ENCODE peak calls at places on chromosomes 12 and 14, in five cellular contexts. One of them, this sample, is unnamed.

GRCh38 chr12:45214739-45215418 is 1.0 kb upstream of the ANO6 start:
- DNase-seq in left lung: no peak
- DNase-seq in CD8-positive, alpha-beta T cell: no peak
- DNase-seq in tibial artery: no peak
- DNase-seq in PC-9: no peak
- DNase-seq in this sample: no peak

GRCh38 chr14:53814371-53814770 is 142.3 kb downstream of the BMP4 start:
- DNase-seq in left lung: no peak
- DNase-seq in CD8-positive, alpha-beta T cell: no peak
- DNase-seq in tibial artery: no peak
- DNase-seq in PC-9: no peak
- DNase-seq in this sample: no peak

GRCh38 chr12:34526946-34527345 is 504.6 kb downstream of the ALG10 start:
- DNase-seq in left lung: no peak
- DNase-seq in CD8-positive, alpha-beta T cell: no peak
- DNase-seq in tibial artery: no peak
- DNase-seq in PC-9: peak; percentile 0
- DNase-seq in this sample: no peak

GRCh38 chr12:24066865-24067264 is 117.4 kb upstream of the SOX5 start:
- DNase-seq in left lung: no peak
- DNase-seq in CD8-positive, alpha-beta T cell: no peak
- DNase-seq in tibial artery: peak; percentile 70
- DNase-seq in PC-9: no peak
- DNase-seq in this sample: peak; percentile 45

GRCh38 chr12:38662851-38663250 is 242.5 kb downstream of the CPNE8 start:
- DNase-seq in left lung: no peak
- DNase-seq in CD8-positive, alpha-beta T cell: no peak
- DNase-seq in tibial artery: no peak
- DNase-seq in PC-9: no peak
- DNase-seq in this sample: no peak

GRCh38 chr14:100554082-100554677 is 33.0 kb downstream of the BEGAIN start:
- DNase-seq in left lung: no peak
- DNase-seq in CD8-positive, alpha-beta T cell: no peak
- DNase-seq in tibial artery: no peak
- DNase-seq in PC-9: peak; percentile 9
- DNase-seq in this sample: no peak

GRCh38 chr14:78835052-78835451 is 664.9 kb downstream of the NRXN3 start:
- DNase-seq in left lung: peak; percentile 43
- DNase-seq in CD8-positive, alpha-beta T cell: no peak
- DNase-seq in tibial artery: no peak
- DNase-seq in PC-9: no peak
- DNase-seq in this sample: no peak

GRCh38 chr12:32535260-32535999 is 136.1 kb downstream of the FGD4 start:
- DNase-seq in left lung: peak; percentile 90
- DNase-seq in CD8-positive, alpha-beta T cell: peak; percentile 4
- DNase-seq in tibial artery: peak; percentile 85
- DNase-seq in PC-9: peak; percentile 29
- DNase-seq in this sample: peak; percentile 91

GRCh38 chr12:125371023-125371422 is 305.8 kb downstream of the AACS start:
- DNase-seq in left lung: no peak
- DNase-seq in CD8-positive, alpha-beta T cell: no peak
- DNase-seq in tibial artery: no peak
- DNase-seq in PC-9: no peak
- DNase-seq in this sample: no peak

GRCh38 chr12:23222801-23223200 is 597.8 kb downstream of the ETNK1 start:
- DNase-seq in left lung: no peak
- DNase-seq in CD8-positive, alpha-beta T cell: no peak
- DNase-seq in tibial artery: no peak
- DNase-seq in PC-9: no peak
- DNase-seq in this sample: no peak

GRCh38 chr14:90568405-90568804 is 171.6 kb downstream of the CALM1 start:
- DNase-seq in left lung: no peak
- DNase-seq in CD8-positive, alpha-beta T cell: no peak
- DNase-seq in tibial artery: no peak
- DNase-seq in PC-9: no peak
- DNase-seq in this sample: peak; percentile 74

GRCh38 chr14:36009643-36010042 is 166.9 kb downstream of the PTCSC3 start:
- DNase-seq in left lung: no peak
- DNase-seq in CD8-positive, alpha-beta T cell: no peak
- DNase-seq in tibial artery: no peak
- DNase-seq in PC-9: no peak
- DNase-seq in this sample: no peak

GRCh38 chr12:632102-632696 is 31.0 kb downstream of the NINJ2 start:
- DNase-seq in left lung: no peak
- DNase-seq in CD8-positive, alpha-beta T cell: no peak
- DNase-seq in tibial artery: no peak
- DNase-seq in PC-9: peak; percentile 77
- DNase-seq in this sample: no peak

GRCh38 chr14:98715054-98715453 is 556.9 kb downstream of the BCL11B start:
- DNase-seq in left lung: no peak
- DNase-seq in CD8-positive, alpha-beta T cell: no peak
- DNase-seq in tibial artery: no peak
- DNase-seq in PC-9: no peak
- DNase-seq in this sample: no peak

GRCh38 chr12:802242-802995 is 50.0 kb downstream of the WNK1 start:
- DNase-seq in left lung: no peak
- DNase-seq in CD8-positive, alpha-beta T cell: no peak
- DNase-seq in tibial artery: no peak
- DNase-seq in PC-9: no peak
- DNase-seq in this sample: no peak

GRCh38 chr14:69955855-69956567 is 76.8 kb downstream of the SMOC1 start:
- DNase-seq in left lung: no peak
- DNase-seq in CD8-positive, alpha-beta T cell: no peak
- DNase-seq in tibial artery: no peak
- DNase-seq in PC-9: no peak
- DNase-seq in this sample: no peak

GRCh38 chr14:24070285-24071143 is 848 bp upstream of the CPNE6 start:
- DNase-seq in left lung: no peak
- DNase-seq in CD8-positive, alpha-beta T cell: no peak
- DNase-seq in tibial artery: no peak
- DNase-seq in PC-9: no peak
- DNase-seq in this sample: peak; percentile 48

GRCh38 chr12:130925616-130926015 is 28.1 kb upstream of the ADGRD1 start:
- DNase-seq in left lung: no peak
- DNase-seq in CD8-positive, alpha-beta T cell: no peak
- DNase-seq in tibial artery: no peak
- DNase-seq in PC-9: no peak
- DNase-seq in this sample: no peak

GRCh38 chr14:23160924-23161522 is 22.4 kb downstream of the SLC7A8 start:
- DNase-seq in left lung: no peak
- DNase-seq in CD8-positive, alpha-beta T cell: no peak
- DNase-seq in tibial artery: no peak
- DNase-seq in PC-9: peak; percentile 3
- DNase-seq in this sample: peak; percentile 75

GRCh38 chr14:96501383-96501745 is 818 bp upstream of the PAPOLA start:
- DNase-seq in left lung: no peak
- DNase-seq in CD8-positive, alpha-beta T cell: no peak
- DNase-seq in tibial artery: no peak
- DNase-seq in PC-9: no peak
- DNase-seq in this sample: no peak

GRCh38 chr14:76426161-76426696 is 50.3 kb downstream of the ESRRB start:
- DNase-seq in left lung: no peak
- DNase-seq in CD8-positive, alpha-beta T cell: no peak
- DNase-seq in tibial artery: no peak
- DNase-seq in PC-9: no peak
- DNase-seq in this sample: no peak

GRCh38 chr12:104458645-104459555 is 2.2 kb downstream of the CHST11 start:
- DNase-seq in left lung: no peak
- DNase-seq in CD8-positive, alpha-beta T cell: no peak
- DNase-seq in tibial artery: no peak
- DNase-seq in PC-9: peak; percentile 37
- DNase-seq in this sample: peak; percentile 69

GRCh38 chr12:29382251-29382650 is 1.3 kb upstream of the ERGIC2 start:
- DNase-seq in left lung: no peak
- DNase-seq in CD8-positive, alpha-beta T cell: no peak
- DNase-seq in tibial artery: no peak
- DNase-seq in PC-9: no peak
- DNase-seq in this sample: no peak

GRCh38 chr14:37985826-37986470 is 221.8 kb upstream of the SSTR1 start:
- DNase-seq in left lung: no peak
- DNase-seq in CD8-positive, alpha-beta T cell: peak; percentile 61
- DNase-seq in tibial artery: no peak
- DNase-seq in PC-9: peak; percentile 15
- DNase-seq in this sample: no peak
- H3K27me3 ChIP-seq in left lung: no peaks in the 10 kb centered on the region
- H3K27me3 ChIP-seq in CD8-positive, alpha-beta T cell: no peaks in the 10 kb centered on the region
- H3K27me3 ChIP-seq in tibial artery: no peaks in the 10 kb centered on the region
- H3K27me3 ChIP-seq in PC-9: no peaks in the 10 kb centered on the region
- H3K27me3 ChIP-seq in this sample: no peaks in the 10 kb centered on the region

GRCh38 chr14:81004575-81004974 is 49.2 kb downstream of the TSHR start:
- DNase-seq in left lung: no peak
- DNase-seq in CD8-positive, alpha-beta T cell: no peak
- DNase-seq in tibial artery: no peak
- DNase-seq in PC-9: no peak
- DNase-seq in this sample: no peak

GRCh38 chr14:81005540-81006228 is 50.3 kb downstream of the TSHR start:
- DNase-seq in left lung: no peak
- DNase-seq in CD8-positive, alpha-beta T cell: no peak
- DNase-seq in tibial artery: no peak
- DNase-seq in PC-9: no peak
- DNase-seq in this sample: no peak

GRCh38 chr14:80996049-80996901 is 40.9 kb downstream of the TSHR start:
- DNase-seq in left lung: no peak
- DNase-seq in CD8-positive, alpha-beta T cell: no peak
- DNase-seq in tibial artery: no peak
- DNase-seq in PC-9: no peak
- DNase-seq in this sample: no peak

GRCh38 chr14:81001447-81001846 is 46.0 kb downstream of the TSHR start:
- DNase-seq in left lung: no peak
- DNase-seq in CD8-positive, alpha-beta T cell: no peak
- DNase-seq in tibial artery: no peak
- DNase-seq in PC-9: no peak
- DNase-seq in this sample: no peak
- H3K4me3 ChIP-seq in left lung: no peak overlapping the region
- H3K4me3 ChIP-seq in CD8-positive, alpha-beta T cell: no peak overlapping the region
- H3K4me3 ChIP-seq in tibial artery: no peak overlapping the region
- H3K4me3 ChIP-seq in PC-9: no peak overlapping the region
- H3K4me3 ChIP-seq in this sample: no peak overlapping the region

GRCh38 chr12:132954471-132955048 is 1.5 kb downstream of the ZNF605 start:
- DNase-seq in left lung: no peak
- DNase-seq in CD8-positive, alpha-beta T cell: no peak
- DNase-seq in tibial artery: peak; percentile 35
- DNase-seq in PC-9: no peak
- DNase-seq in this sample: no peak
- H3K36me3 ChIP-seq in left lung: no peaks in the 10 kb centered on the region
- H3K36me3 ChIP-seq in CD8-positive, alpha-beta T cell: no peaks in the 10 kb centered on the region
- H3K36me3 ChIP-seq in tibial artery: peaks cover 6% of the 10 kb centered on the region
- H3K36me3 ChIP-seq in PC-9: peaks cover under 1% of the 10 kb centered on the region
- H3K36me3 ChIP-seq in this sample: no peaks in the 10 kb centered on the region

GRCh38 chr12:4045433-4045760 is 172.2 kb upstream of the PARP11 start:
- DNase-seq in left lung: no peak
- DNase-seq in CD8-positive, alpha-beta T cell: no peak
- DNase-seq in tibial artery: no peak
- DNase-seq in PC-9: no peak
- DNase-seq in this sample: no peak

GRCh38 chr12:4049566-4050080 is 176.4 kb upstream of the PARP11 start:
- DNase-seq in left lung: peak; percentile 14
- DNase-seq in CD8-positive, alpha-beta T cell: no peak
- DNase-seq in tibial artery: no peak
- DNase-seq in PC-9: no peak
- DNase-seq in this sample: no peak

GRCh38 chr12:4046150-4046845 is 173.1 kb upstream of the PARP11 start:
- DNase-seq in left lung: no peak
- DNase-seq in CD8-positive, alpha-beta T cell: no peak
- DNase-seq in tibial artery: no peak
- DNase-seq in PC-9: no peak
- DNase-seq in this sample: no peak

GRCh38 chr12:4044736-4045432 is 171.7 kb upstream of the PARP11 start:
- DNase-seq in left lung: no peak
- DNase-seq in CD8-positive, alpha-beta T cell: no peak
- DNase-seq in tibial artery: no peak
- DNase-seq in PC-9: no peak
- DNase-seq in this sample: no peak

GRCh38 chr12:4047441-4047840 is 174.2 kb upstream of the PARP11 start:
- DNase-seq in left lung: no peak
- DNase-seq in CD8-positive, alpha-beta T cell: no peak
- DNase-seq in tibial artery: no peak
- DNase-seq in PC-9: no peak
- DNase-seq in this sample: no peak
- H3K27me3 ChIP-seq in left lung: no peaks in the 10 kb centered on the region
- H3K27me3 ChIP-seq in CD8-positive, alpha-beta T cell: no peaks in the 10 kb centered on the region
- H3K27me3 ChIP-seq in tibial artery: no peaks in the 10 kb centered on the region
- H3K27me3 ChIP-seq in PC-9: peaks cover 96% of the 10 kb centered on the region
- H3K27me3 ChIP-seq in this sample: no peaks in the 10 kb centered on the region

DNA sequence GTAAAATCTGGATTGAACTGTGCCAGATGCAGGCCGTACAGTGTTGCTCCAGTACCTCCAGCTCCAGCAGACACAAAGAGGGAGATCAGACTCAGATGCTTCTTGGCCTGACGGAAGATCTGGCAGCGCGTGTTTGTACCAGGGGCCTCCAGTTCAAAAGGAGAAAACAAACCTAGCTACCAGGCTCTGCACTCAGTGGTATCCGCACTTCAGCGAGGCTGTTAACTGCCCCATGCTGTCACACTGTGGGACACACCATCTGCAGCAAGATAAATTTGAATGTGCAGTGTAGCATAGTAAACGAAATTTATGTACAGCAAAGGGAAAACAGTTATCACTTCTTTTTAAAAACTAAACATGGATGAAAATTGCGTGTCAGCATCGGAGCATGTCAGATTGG is 5.1 kb downstream of the DYNC1H1 start:
- DNase-seq in left lung: no peak
- DNase-seq in CD8-positive, alpha-beta T cell: no peak
- DNase-seq in tibial artery: no peak
- DNase-seq in PC-9: no peak
- DNase-seq in this sample: no peak
- H3K4me3 ChIP-seq in left lung: no peak overlapping the region
- H3K4me3 ChIP-seq in CD8-positive, alpha-beta T cell: no peak overlapping the region
- H3K4me3 ChIP-seq in tibial artery: no peak overlapping the region
- H3K4me3 ChIP-seq in PC-9: no peak overlapping the region
- H3K4me3 ChIP-seq in this sample: no peak overlapping the region

DNA sequence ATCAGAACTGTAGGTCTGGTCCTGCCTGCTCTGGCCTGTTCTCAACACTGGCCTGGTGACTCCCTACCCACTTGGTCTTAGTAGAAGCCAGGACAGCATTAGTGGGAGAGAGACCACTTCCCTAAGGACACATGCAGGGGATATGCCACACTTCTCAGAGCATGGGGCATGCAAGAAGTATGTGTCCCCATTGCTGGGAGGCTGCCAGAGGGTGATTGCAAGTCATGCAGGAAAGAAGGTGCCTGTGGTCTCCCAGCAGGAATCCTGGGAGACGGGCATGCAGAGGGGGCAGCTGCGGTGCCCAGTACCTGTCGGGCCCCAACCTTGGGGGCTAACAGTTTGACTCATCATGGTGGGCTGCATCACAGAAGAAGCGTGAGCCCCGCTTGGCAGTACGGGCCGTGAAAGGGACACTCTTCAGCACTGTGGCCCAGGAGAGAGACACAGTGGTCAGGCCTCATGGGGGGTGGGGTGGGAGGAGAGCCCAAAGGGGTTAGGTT is 23.0 kb downstream of the PRPF40B start:
- DNase-seq in left lung: no peak
- DNase-seq in CD8-positive, alpha-beta T cell: no peak
- DNase-seq in tibial artery: no peak
- DNase-seq in PC-9: no peak
- DNase-seq in this sample: no peak
- H3K36me3 ChIP-seq in left lung: no peaks in the 10 kb centered on the region
- H3K36me3 ChIP-seq in CD8-positive, alpha-beta T cell: peaks cover 9% of the 10 kb centered on the region
- H3K36me3 ChIP-seq in tibial artery: peaks cover 17% of the 10 kb centered on the region
- H3K36me3 ChIP-seq in PC-9: no peaks in the 10 kb centered on the region
- H3K36me3 ChIP-seq in this sample: peaks cover 8% of the 10 kb centered on the region

GRCh38 chr14:77459072-77459723 is 1.3 kb downstream of the AHSA1 start:
- DNase-seq in left lung: no peak
- DNase-seq in CD8-positive, alpha-beta T cell: peak; percentile 61
- DNase-seq in tibial artery: no peak
- DNase-seq in PC-9: peak; percentile 66
- DNase-seq in this sample: no peak
- H3K27me3 ChIP-seq in left lung: no peaks in the 10 kb centered on the region
- H3K27me3 ChIP-seq in CD8-positive, alpha-beta T cell: no peaks in the 10 kb centered on the region
- H3K27me3 ChIP-seq in tibial artery: no peaks in the 10 kb centered on the region
- H3K27me3 ChIP-seq in PC-9: no peaks in the 10 kb centered on the region
- H3K27me3 ChIP-seq in this sample: no peaks in the 10 kb centered on the region

This sample was measured in aorta.